ENCODE peak calls at places on chromosomes 12 and 14, in nine cellular contexts. F is neural progenitor cell, G is A549, P is astrocyte, Q is PC-3, O is GM23338, S is H1, T is K562, N is fibroblast of lung. K is an unnamed sample.

GRCh38 chr12:56129210-56129691 is 1.2 kb downstream of the ESYT1 start:
- DNase-seq in S (peak; percentile 72), N (peak; percentile 51), G (peak; percentile 46), P (peak; percentile 31), F (peak; percentile 81), T (peak; percentile 87), O (peak; percentile 77), Q (peak; percentile 62), K (peak; percentile 66)

GRCh38 chr14:103699901-103700752 is 15.1 kb downstream of the XRCC3 start:
- DNase-seq in N (no peak), Q (no peak), S (no peak), O (no peak), G (no peak), T (no peak), F (no peak), P (no peak), K (no peak)

GRCh38 chr12:108638141-108638823 is 4.6 kb upstream of the SELPLG start:
- DNase-seq in P (no peak), Q (no peak), N (no peak), G (no peak), F (peak; percentile 91), O (peak; percentile 80), S (no peak), T (no peak), K (no peak)

GRCh38 chr14:91144425-91145145 is 30.7 kb downstream of the DGLUCY start:
- DNase-seq in T (no peak), G (no peak), O (no peak), S (no peak), P (peak; percentile 74), Q (peak; percentile 17), N (peak; percentile 85), F (peak; percentile 27), K (no peak)

GRCh38 chr12:66035289-66035961 is 95.1 kb downstream of the LLPH start:
- DNase-seq in S (no peak), O (peak; percentile 56), T (peak; percentile 34), Q (peak; percentile 79), F (peak; percentile 27), P (peak; percentile 49), N (peak; percentile 69), G (peak; percentile 21), K (peak; percentile 28)

GRCh38 chr14:69405762-69406161 is 7.3 kb downstream of the SLC39A9 start:
- DNase-seq in P (no peak), Q (no peak), G (no peak), F (no peak), T (no peak), N (no peak), S (no peak), O (no peak), K (no peak)

GRCh38 chr14:91062600-91062999 is 2.2 kb upstream of the RPS6KA5 start:
- DNase-seq in F (no peak), P (no peak), Q (no peak), O (no peak), T (no peak), N (no peak), G (no peak), S (no peak), K (no peak)

GRCh38 chr14:56374421-56374820 is 205.2 kb upstream of the TMEM260 start:
- DNase-seq in G (no peak), O (no peak), S (no peak), Q (no peak), N (no peak), P (no peak), T (no peak), F (no peak), K (no peak)

GRCh38 chr12:130606245-130606644 is 109.9 kb downstream of the RIMBP2 start:
- DNase-seq in Q (no peak), O (no peak), G (no peak), P (no peak), N (no peak), T (no peak), S (no peak), F (no peak), K (no peak)

GRCh38 chr12:72277415-72277814 is 5.2 kb downstream of the TRHDE start:
- DNase-seq in S (no peak), F (no peak), G (no peak), T (no peak), Q (peak; percentile 78), P (peak; percentile 61), N (peak; percentile 73), O (no peak), K (no peak)

GRCh38 chr12:111430418-111431353 is 25.0 kb downstream of the SH2B3 start:
- DNase-seq in S (no peak), G (no peak), O (no peak), F (no peak), N (no peak), P (no peak), Q (no peak), T (no peak), K (no peak)

GRCh38 chr14:89349196-89350008 is 67.6 kb downstream of the FOXN3 start:
- DNase-seq in G (no peak), T (no peak), O (peak; percentile 94), Q (no peak), S (no peak), F (peak; percentile 90), P (peak; percentile 41), N (peak; percentile 39), K (peak; percentile 88)

GRCh38 chr12:8508912-8509841 is 4.1 kb upstream of the CLEC4D start:
- DNase-seq in N (no peak), G (no peak), Q (no peak), O (peak; percentile 26), F (no peak), T (no peak), P (no peak), S (no peak), K (peak; percentile 20)
- H3K4me2 ChIP-seq in N (no peak overlapping the region), G (no peak overlapping the region), Q (no peak overlapping the region), O (peak overlapping the region; percentile 50), F (no peak overlapping the region), T (no peak overlapping the region), P (no peak overlapping the region), S (peak overlapping the region; percentile 39), K (no peak overlapping the region)

DNA sequence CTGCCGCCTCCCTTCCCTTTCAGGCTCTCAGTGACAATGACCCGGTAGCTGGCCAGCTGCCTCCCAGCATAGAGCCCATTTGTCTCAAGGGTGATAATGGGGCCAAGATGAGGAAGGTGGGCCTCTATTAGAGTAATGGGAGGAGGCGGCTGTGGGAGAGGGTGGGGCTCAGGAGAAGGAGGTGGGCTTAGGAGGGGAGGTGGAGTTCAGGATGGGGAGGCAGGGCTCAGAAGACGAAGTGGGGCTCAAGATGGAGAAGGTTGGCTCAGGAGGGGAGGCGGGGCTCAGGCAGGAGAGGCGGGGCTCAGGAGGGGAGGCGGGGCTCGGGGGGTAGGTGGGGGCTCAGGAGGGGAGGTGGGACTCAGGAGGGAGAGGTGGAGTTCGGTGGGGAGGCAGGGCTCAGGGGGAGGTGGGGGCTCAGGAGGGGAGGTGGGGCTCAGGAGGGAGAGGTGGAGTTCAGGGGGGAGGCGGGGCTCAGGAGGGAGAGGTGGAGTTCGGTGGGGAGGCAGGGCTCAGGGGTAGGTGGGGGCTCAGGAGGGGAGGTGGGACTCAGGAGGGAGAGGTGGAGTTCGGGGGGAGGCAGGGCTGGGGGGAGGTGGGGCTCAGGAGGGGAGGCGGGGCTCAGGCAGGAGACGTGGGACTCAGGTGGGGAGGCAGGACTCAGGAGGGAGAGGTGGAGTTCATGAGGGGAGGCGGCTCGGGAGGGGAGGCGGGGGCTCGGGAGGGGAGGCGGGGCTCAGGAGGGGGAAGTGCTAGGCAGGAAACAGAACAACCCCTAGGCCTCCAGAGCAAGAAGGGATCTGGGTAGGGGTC is 36.8 kb downstream of the IQSEC3 start:
- DNase-seq in G (peak; percentile 20), P (no peak), T (peak; percentile 80), O (peak; percentile 90), F (peak; percentile 87), S (peak; percentile 66), N (no peak), Q (no peak), K (peak; percentile 88)
- H3K4me2 ChIP-seq in G (no peak overlapping the region), P (no peak overlapping the region), T (peak overlapping the region; percentile 59), O (peak overlapping the region; percentile 75), F (peak overlapping the region; percentile 64), S (peak overlapping the region; percentile 45), N (no peak overlapping the region), Q (no peak overlapping the region), K (peak overlapping the region; percentile 2)

GRCh38 chr12:121466800-121467637 is 67.1 kb downstream of the RNF34 start:
- DNase-seq in F (peak; percentile 95), P (peak; percentile 72), Q (peak; percentile 98), O (peak; percentile 89), S (peak; percentile 86), G (peak; percentile 83), T (peak; percentile 94), N (peak; percentile 85), K (peak; percentile 91)

GRCh38 chr12:121465921-121466799 is 66.2 kb downstream of the RNF34 start:
- DNase-seq in F (peak; percentile 49), N (peak; percentile 15), T (peak; percentile 41), O (peak; percentile 51), Q (peak; percentile 23), S (no peak), G (peak; percentile 43), P (no peak), K (no peak)

GRCh38 chr12:121467638-121468403 is 67.9 kb downstream of the RNF34 start:
- DNase-seq in P (no peak), Q (no peak), N (peak; percentile 23), S (peak; percentile 84), O (peak; percentile 85), F (peak; percentile 80), T (peak; percentile 46), G (peak; percentile 25), K (peak; percentile 74)

GRCh38 chr12:121472150-121472905 is 72.4 kb downstream of the RNF34 start:
- DNase-seq in O (no peak), G (no peak), T (no peak), P (no peak), N (no peak), Q (no peak), S (no peak), F (no peak), K (no peak)

GRCh38 chr12:121468451-121468850 is 68.5 kb downstream of the RNF34 start:
- DNase-seq in O (no peak), G (no peak), N (no peak), S (no peak), P (no peak), T (no peak), F (peak; percentile 46), Q (no peak), K (no peak)
- H3K4me2 ChIP-seq in O (peak overlapping the region; percentile 87), G (no peak overlapping the region), N (no peak overlapping the region), S (peak overlapping the region; percentile 70), P (no peak overlapping the region), T (no peak overlapping the region), F (peak overlapping the region; percentile 94), Q (peak overlapping the region; percentile 94), K (no peak overlapping the region)

GRCh38 chr12:93317227-93317626 is 60.5 kb upstream of the NUDT4 start:
- DNase-seq in G (no peak), N (no peak), T (peak; percentile 67), Q (peak; percentile 52), O (no peak), S (no peak), F (no peak), P (no peak), K (peak; percentile 41)

GRCh38 chr12:93315385-93315906 is 62.3 kb upstream of the NUDT4 start:
- DNase-seq in T (no peak), O (peak; percentile 27), G (no peak), Q (no peak), P (no peak), F (no peak), S (no peak), N (no peak), K (no peak)

GRCh38 chr12:93314177-93314497 is 63.6 kb upstream of the NUDT4 start:
- DNase-seq in O (no peak), S (no peak), P (no peak), Q (no peak), G (no peak), N (no peak), T (no peak), F (no peak), K (no peak)

GRCh38 chr12:93316623-93316971 is 61.1 kb upstream of the NUDT4 start:
- DNase-seq in T (peak; percentile 42), P (no peak), S (no peak), O (no peak), F (no peak), Q (no peak), N (no peak), G (no peak), K (no peak)

GRCh38 chr12:93315907-93316622 is 61.7 kb upstream of the NUDT4 start:
- DNase-seq in O (no peak), F (no peak), N (peak; percentile 52), T (peak; percentile 91), Q (no peak), S (no peak), P (peak; percentile 49), G (no peak), K (no peak)
- H3K4me2 ChIP-seq in O (no peak overlapping the region), F (no peak overlapping the region), N (no peak overlapping the region), T (peak overlapping the region; percentile 98), Q (no peak overlapping the region), S (no peak overlapping the region), P (no peak overlapping the region), G (peak overlapping the region; percentile 80), K (no peak overlapping the region)